ENCODE peak calls at places on chromosomes 7 and 10, in seven cellular contexts. N, P, J, R, U, V and K are unnamed samples.

GRCh38 chr7:133139350-133139749 is 57.5 kb upstream of the CHCHD3 start:
- DNase-seq in V (peak; percentile 4), R (peak; percentile 25), N (no peak), J (no peak), U (peak; percentile 57), P (peak; percentile 89), K (no peak)

GRCh38 chr7:34362621-34363020 is 295.4 kb upstream of the NPSR1 start:
- DNase-seq in N (no peak), P (no peak), J (no peak), U (no peak), V (no peak), R (no peak), K (no peak)

GRCh38 chr10:125882596-125882995 is 1.5 kb upstream of the DHX32 start:
- DNase-seq in R (no peak), J (no peak), V (no peak), U (no peak), P (no peak), N (no peak), K (no peak)

GRCh38 chr7:27129729-27130539 is 623 bp downstream of the HOXA4 start:
- DNase-seq in R (no peak), V (no peak), N (no peak), J (no peak), P (peak; percentile 41), U (no peak), K (no peak)

GRCh38 chr10:101894742-101895141 is 51.1 kb upstream of the KCNIP2 start:
- DNase-seq in J (no peak), N (no peak), U (no peak), V (no peak), R (no peak), P (no peak), K (no peak)

GRCh38 chr7:52254396-52255025 is 780.9 kb upstream of the POM121L12 start:
- DNase-seq in P (no peak), U (no peak), R (no peak), N (no peak), J (no peak), V (no peak), K (no peak)

GRCh38 chr7:108289852-108290251 is 159.7 kb upstream of the LAMB4 start:
- DNase-seq in V (no peak), P (no peak), N (no peak), J (no peak), R (no peak), U (no peak), K (no peak)

GRCh38 chr7:111587715-111588433 is 25.6 kb upstream of the IMMP2L start:
- DNase-seq in J (no peak), R (no peak), U (no peak), N (no peak), V (no peak), P (no peak), K (no peak)

GRCh38 chr10:75417522-75417927 is 13.9 kb upstream of the LRMDA start:
- DNase-seq in N (no peak), U (no peak), V (no peak), R (no peak), P (peak; percentile 87), J (no peak), K (no peak)

GRCh38 chr7:77538186-77538907 is 1.3 kb downstream of the PTPN12 start:
- DNase-seq in N (peak; percentile 73), P (peak; percentile 91), J (peak; percentile 89), R (peak; percentile 74), U (peak; percentile 91), V (peak; percentile 71), K (peak; percentile 26)

GRCh38 chr10:58477122-58477521 is 35.5 kb upstream of the BICC1 start:
- DNase-seq in V (no peak), J (no peak), U (no peak), P (peak; percentile 69), R (no peak), N (no peak), K (no peak)

GRCh38 chr7:108467391-108467790 is 11.2 kb upstream of the NRCAM start:
- DNase-seq in P (no peak), U (no peak), V (no peak), J (no peak), R (no peak), N (no peak), K (no peak)

GRCh38 chr7:106110238-106110560 is 1.9 kb downstream of the SYPL1 start:
- DNase-seq in R (no peak), N (no peak), U (no peak), V (no peak), P (no peak), J (no peak), K (no peak)

GRCh38 chr10:72943498-72944234 is 10.9 kb downstream of the PLA2G12B start:
- DNase-seq in P (no peak), V (no peak), U (no peak), R (no peak), N (no peak), J (no peak), K (no peak)

GRCh38 chr10:93816123-93816747 is 58.5 kb downstream of the LGI1 start:
- DNase-seq in J (peak; percentile 31), P (peak; percentile 76), U (peak; percentile 66), R (peak; percentile 74), N (peak; percentile 66), V (peak; percentile 55), K (no peak)

GRCh38 chr10:93820434-93820833 is 62.7 kb downstream of the LGI1 start:
- DNase-seq in R (no peak), P (no peak), U (no peak), V (no peak), J (no peak), N (no peak), K (no peak)

GRCh38 chr10:93819520-93819919 is 61.8 kb downstream of the LGI1 start:
- DNase-seq in U (no peak), R (no peak), N (no peak), P (no peak), V (no peak), J (no peak), K (no peak)

GRCh38 chr10:93818086-93818485 is 60.4 kb downstream of the LGI1 start:
- DNase-seq in U (no peak), V (no peak), N (peak; percentile 28), R (no peak), P (no peak), J (no peak), K (no peak)

DNA sequence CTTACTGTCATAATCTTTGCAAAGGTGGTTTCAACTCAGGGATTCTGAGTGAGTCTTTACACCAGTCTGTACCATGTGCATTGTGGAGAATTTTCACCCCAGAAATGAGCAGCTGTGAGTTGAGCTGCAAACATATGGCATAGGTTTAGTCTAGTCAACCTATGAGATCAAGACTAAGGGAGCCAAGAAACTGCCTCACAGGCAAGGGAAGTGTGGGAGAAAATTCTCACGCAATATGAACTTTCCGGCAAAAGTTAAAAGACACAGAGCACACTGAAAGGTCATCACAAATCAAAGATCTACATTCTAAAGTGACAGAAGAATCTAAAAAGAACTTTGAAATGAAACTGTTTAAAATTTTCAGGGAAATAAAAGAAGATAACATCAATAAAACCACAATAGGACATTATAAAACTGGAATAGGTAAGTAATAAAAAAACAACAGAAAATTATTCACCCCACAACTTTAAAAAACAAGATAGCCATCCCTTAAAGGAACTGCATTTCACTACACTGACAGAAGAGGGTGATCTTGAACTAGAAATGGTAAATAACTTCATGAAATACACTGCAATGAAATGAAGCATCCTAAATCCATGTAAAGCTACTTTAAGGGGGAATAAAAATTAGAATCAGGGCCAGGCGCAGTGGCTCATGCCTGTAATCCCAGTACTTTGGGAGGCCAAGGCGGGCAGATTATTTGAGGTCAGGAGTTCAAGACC is 63.5 kb downstream of the LGI1 start:
- DNase-seq in N (no peak), J (no peak), R (no peak), U (no peak), V (no peak), P (peak; percentile 70), K (no peak)
- TF ChIP-seq CTCF in N (peak; percentile 46), J (no peak), R (peak; percentile 43), U (peak; percentile 42), V (no peak), P (peak; percentile 86), K (peak; percentile 38)

DNA sequence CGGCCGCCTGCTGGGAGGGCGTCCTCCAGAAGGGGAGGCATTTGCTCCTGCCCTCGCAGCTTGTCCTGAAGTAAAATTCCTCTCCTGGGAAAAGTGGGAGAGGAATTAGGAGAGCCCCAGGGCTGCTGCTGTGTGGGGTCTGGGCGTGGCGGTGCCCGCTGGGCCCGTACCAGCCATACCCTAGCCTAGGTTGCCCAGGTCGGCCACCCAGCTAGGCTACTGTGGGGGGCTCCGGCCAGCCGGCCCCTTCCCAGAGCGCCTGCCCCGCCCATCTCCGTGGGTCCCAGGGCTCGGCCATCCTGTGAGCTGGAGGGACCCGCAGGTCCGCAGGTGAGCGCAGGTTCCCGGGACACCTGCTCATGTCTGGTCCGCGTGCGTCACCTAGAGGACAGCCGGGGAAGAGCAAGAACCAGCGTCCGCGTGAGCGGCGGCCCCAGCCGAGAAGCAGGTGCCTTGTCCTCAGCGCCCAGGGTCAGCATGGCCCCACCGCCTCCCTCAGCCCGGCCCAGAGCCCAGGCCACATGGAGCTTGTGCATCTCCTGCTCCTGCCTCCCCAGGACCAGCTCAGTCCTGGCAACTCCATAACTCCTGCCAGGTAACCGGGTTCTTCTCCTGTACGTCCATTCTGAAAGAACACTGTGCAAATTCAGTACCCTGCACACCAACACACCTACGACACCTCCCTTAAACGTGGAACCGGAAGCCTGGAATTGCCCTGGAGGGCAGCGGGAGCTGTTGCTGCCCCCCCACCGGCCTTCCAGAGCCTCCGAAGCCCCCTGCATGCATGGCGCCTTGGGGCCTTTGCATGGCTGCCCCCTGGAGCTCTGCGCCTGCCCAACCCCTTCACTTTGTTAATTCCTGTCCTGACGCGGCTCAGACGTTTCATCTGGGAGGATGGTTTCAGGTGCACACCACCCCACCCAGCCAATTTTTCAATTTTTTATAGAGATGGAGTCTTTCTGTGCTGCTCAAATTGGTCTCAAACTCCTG is 22.8 kb upstream of the FOXL3 start:
- DNase-seq in U (peak; percentile 79), P (peak; percentile 71), J (no peak), R (peak; percentile 21), N (peak; percentile 82), V (peak; percentile 77), K (no peak)
- TF ChIP-seq CTCF in U (peak; percentile 85), P (peak; percentile 31), J (no peak), R (peak; percentile 11), N (peak; percentile 65), V (peak; percentile 81), K (peak; percentile 23)

GRCh38 chr10:107437921-107438320 is 273.4 kb upstream of the SORCS1 start:
- DNase-seq in P (no peak), N (no peak), J (no peak), R (no peak), U (no peak), V (no peak), K (no peak)
- TF ChIP-seq CTCF in P (no peak), N (no peak), J (no peak), R (no peak), U (no peak), V (no peak), K (no peak)

DNA sequence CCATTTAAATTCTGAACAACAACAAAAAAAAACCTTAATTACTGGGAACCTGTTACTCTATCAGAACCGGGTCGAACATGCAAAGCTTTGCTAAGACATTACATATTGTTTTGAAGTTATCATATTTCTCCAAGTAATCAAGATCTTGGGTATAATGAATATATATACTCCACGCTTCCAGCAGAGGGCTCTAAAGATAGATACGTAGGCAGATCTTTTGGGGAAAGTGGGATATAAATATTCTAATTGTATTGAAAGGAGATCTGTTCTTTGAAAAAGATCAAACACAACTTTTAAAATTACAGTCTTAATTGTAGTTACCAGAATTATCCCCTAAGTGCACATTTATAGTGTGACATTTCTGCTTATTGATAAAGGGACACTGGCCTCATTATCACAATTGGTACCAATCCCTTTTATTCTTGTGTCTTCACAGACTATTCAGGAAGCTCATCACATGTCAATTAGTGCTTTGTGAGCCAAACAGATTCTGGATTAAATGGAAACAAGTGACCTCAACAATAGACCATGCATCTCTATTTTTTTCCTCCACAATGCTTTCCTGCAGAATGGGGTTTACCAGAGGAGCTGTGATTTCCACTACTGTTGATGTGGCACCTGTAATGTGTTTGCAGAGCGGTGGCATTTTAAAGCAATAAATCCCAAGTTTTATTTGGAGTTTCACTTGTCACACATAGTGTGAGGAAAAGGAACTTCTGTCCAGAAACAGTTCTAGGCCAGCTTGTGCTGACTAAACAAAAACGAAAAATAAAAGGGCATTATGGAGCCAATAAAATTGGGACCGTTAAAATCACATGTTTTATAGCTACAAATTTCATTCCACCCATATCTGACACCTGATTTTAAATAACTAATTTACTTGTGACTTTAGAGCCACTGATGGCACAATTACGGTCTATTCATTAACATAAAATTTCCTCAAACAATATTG is 122.4 kb downstream of the CTTNBP2 start:
- DNase-seq in J (no peak), V (no peak), R (no peak), N (peak; percentile 31), U (no peak), P (peak; percentile 59), K (no peak)
- TF ChIP-seq CTCF in J (no peak), V (peak; percentile 61), R (peak; percentile 60), N (peak; percentile 80), U (peak; percentile 61), P (peak; percentile 74), K (peak; percentile 18)